ENCODE peak calls at places on chromosomes 3 and 15, in five cellular contexts. S, M, N, X and U are unnamed samples.

GRCh38 chr15:71424765-71425164 is 309.5 kb downstream of the THSD4 start:
- DNase-seq in S (no peak), M (no peak), N (no peak), X (no peak), U (no peak)

GRCh38 chr3:7461202-7461825 is 600.4 kb downstream of the GRM7 start:
- DNase-seq in S (no peak), M (no peak), N (no peak), X (no peak), U (no peak)

GRCh38 chr3:14716593-14716992 is 41.7 kb downstream of the C3orf20 start:
- DNase-seq in S (no peak), M (no peak), N (no peak), X (no peak), U (no peak)

GRCh38 chr3:80564391-80564790 is 796.6 kb upstream of the ROBO1 start:
- DNase-seq in S (no peak), M (no peak), N (no peak), X (no peak), U (no peak)

GRCh38 chr3:10437995-10438901 is 67.1 kb downstream of the ATP2B2 start:
- DNase-seq in S (no peak), M (no peak), N (no peak), X (peak; percentile 90), U (peak; percentile 71)

GRCh38 chr15:38624248-38625214 is 59.9 kb upstream of the RASGRP1 start:
- DNase-seq in S (no peak), M (no peak), N (no peak), X (no peak), U (no peak)

GRCh38 chr3:176919836-176920760 is 277.2 kb downstream of the TBL1XR1 start:
- DNase-seq in S (no peak), M (no peak), N (no peak), X (no peak), U (peak; percentile 14)

GRCh38 chr3:124512881-124513609 is 217.2 kb upstream of the UMPS start:
- DNase-seq in S (no peak), M (no peak), N (no peak), X (no peak), U (no peak)

GRCh38 chr15:39587910-39588530 is 7.1 kb downstream of the THBS1 start:
- DNase-seq in S (peak; percentile 61), M (no peak), N (no peak), X (no peak), U (peak; percentile 28)

GRCh38 chr3:73926360-73927202 is 301.8 kb upstream of the PDZRN3 start:
- DNase-seq in S (no peak), M (no peak), N (no peak), X (no peak), U (no peak)

GRCh38 chr15:47523669-47524068 is 193.6 kb upstream of the SEMA6D start:
- DNase-seq in S (no peak), M (no peak), N (no peak), X (no peak), U (no peak)

GRCh38 chr15:57060799-57061198 is 142.4 kb downstream of the TCF12 start:
- DNase-seq in S (peak; percentile 4), M (no peak), N (no peak), X (no peak), U (peak; percentile 44)

GRCh38 chr3:128326051-128326823 is 140.5 kb downstream of the DNAJB8 start:
- DNase-seq in S (no peak), M (no peak), N (no peak), X (peak; percentile 4), U (no peak)

GRCh38 chr15:43932907-43933306 is 106.1 kb downstream of the WDR76 start:
- DNase-seq in S (no peak), M (peak; percentile 20), N (no peak), X (peak; percentile 64), U (no peak)

GRCh38 chr15:31070867-31071266 is 30.7 kb downstream of the TRPM1 start:
- DNase-seq in S (no peak), M (no peak), N (no peak), X (no peak), U (no peak)

GRCh38 chr15:86001200-86001599 is 78.5 kb upstream of the AGBL1 start:
- DNase-seq in S (no peak), M (no peak), N (no peak), X (no peak), U (no peak)

GRCh38 chr3:3309836-3310235 is 130.3 kb upstream of the CRBN start:
- DNase-seq in S (no peak), M (no peak), N (no peak), X (no peak), U (no peak)

GRCh38 chr15:57298204-57298603 is 78.1 kb upstream of the CGNL1 start:
- DNase-seq in S (no peak), M (no peak), N (no peak), X (no peak), U (no peak)

GRCh38 chr15:60840703-60841411 is 361.9 kb upstream of the ICE2 start:
- DNase-seq in S (no peak), M (no peak), N (no peak), X (no peak), U (no peak)

GRCh38 chr15:93035953-93036810 is 52.8 kb downstream of the RGMA start:
- DNase-seq in S (no peak), M (peak; percentile 69), N (no peak), X (peak; percentile 71), U (no peak)

GRCh38 chr15:88695595-88696186 is 56.9 kb downstream of the ISG20 start:
- DNase-seq in S (no peak), M (no peak), N (no peak), X (no peak), U (no peak)

GRCh38 chr3:134378384-134378783 is 4.1 kb upstream of the AMOTL2 start:
- DNase-seq in S (no peak), M (no peak), N (peak; percentile 71), X (peak; percentile 77), U (no peak)

GRCh38 chr3:30221622-30222021 is 384.8 kb upstream of the TGFBR2 start:
- DNase-seq in S (no peak), M (no peak), N (no peak), X (no peak), U (no peak)

GRCh38 chr15:66007663-66008262 is 138.5 kb downstream of the RAB11A start:
- DNase-seq in S (no peak), M (no peak), N (peak; percentile 32), X (no peak), U (no peak)

GRCh38 chr3:45635475-45636256 is 41.1 kb downstream of the LIMD1 start:
- DNase-seq in S (no peak), M (no peak), N (no peak), X (no peak), U (no peak)

GRCh38 chr15:90571063-90571541 is 41.4 kb downstream of the CRTC3 start:
- DNase-seq in S (no peak), M (no peak), N (peak; percentile 85), X (peak; percentile 67), U (no peak)

GRCh38 chr3:190492966-190493365 is 20.9 kb upstream of the IL1RAP start:
- DNase-seq in S (no peak), M (no peak), N (no peak), X (no peak), U (no peak)

GRCh38 chr3:117752984-117753717 is 1043.6 kb downstream of the TUSC7 start:
- DNase-seq in S (peak; percentile 64), M (no peak), N (no peak), X (no peak), U (peak; percentile 67)

GRCh38 chr3:158217992-158218391 is 108.1 kb downstream of the RSRC1 start:
- DNase-seq in S (no peak), M (no peak), N (no peak), X (no peak), U (no peak)

GRCh38 chr15:80325206-80325605 is 73.2 kb upstream of the CTXND1 start:
- DNase-seq in S (no peak), M (no peak), N (no peak), X (no peak), U (no peak)

GRCh38 chr3:53702776-53703175 is 143.4 kb downstream of the CHDH start:
- DNase-seq in S (no peak), M (no peak), N (no peak), X (no peak), U (no peak)

GRCh38 chr15:39239562-39239961 is 341.3 kb upstream of the THBS1 start:
- DNase-seq in S (no peak), M (no peak), N (no peak), X (no peak), U (no peak)

GRCh38 chr3:152251916-152252315 is 16.8 kb upstream of the MBNL1 start:
- DNase-seq in S (no peak), M (no peak), N (no peak), X (no peak), U (no peak)
- TF ChIP-seq CTCF in S (no peak), M (no peak), N (no peak), X (no peak), U (no peak)

GRCh38 chr3:193982258-193982659 is 153.7 kb upstream of the HES1 start:
- DNase-seq in S (peak; percentile 11), M (peak; percentile 68), N (peak; percentile 92), X (peak; percentile 92), U (no peak)
- TF ChIP-seq CTCF in S (no peak), M (no peak), N (no peak), X (no peak), U (no peak)

DNA sequence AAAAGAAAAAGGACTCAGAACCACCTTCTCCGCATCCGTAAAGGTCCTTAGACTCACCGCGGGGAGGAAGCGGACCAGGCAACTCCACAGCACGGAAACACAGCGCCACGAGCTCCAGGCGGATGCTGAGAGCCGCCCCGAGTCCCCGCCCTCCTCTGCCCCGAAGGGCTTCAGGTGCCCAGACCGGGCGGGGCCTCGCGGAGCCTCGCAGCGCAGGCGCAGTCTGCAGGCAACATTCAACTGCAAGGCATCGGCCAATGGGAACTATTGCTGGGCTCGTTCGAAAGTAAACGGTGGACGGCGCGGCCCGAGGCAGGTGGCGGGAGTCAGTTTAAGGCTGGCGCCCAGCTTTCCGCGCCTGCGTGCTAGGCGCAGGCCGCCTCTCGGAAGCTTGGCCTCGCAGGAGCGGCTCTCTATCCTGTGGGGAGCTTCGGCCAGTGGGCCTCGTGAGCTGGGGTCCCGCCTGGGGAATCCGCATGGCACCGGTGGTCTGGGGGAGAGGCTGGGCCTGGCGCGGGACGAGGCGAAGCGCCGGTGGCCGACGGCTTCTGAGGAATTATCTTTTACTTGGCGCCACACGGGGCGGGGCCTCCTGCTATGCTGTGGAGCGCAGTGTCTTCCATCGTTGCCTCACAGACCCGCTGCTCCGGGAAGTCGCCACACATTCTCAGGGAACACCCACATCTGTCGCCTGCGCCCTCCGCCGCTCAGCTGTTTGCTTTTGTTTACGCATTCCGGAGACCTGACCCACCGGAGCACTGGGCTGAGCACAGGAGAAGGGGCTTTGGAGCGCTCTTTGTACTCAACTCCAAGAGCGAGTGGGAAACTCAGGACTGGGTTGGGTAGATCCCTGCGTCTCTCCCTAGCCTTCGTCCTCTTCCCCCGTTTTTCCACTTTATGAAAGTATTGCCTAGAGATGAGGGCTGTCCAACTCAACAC is at the start of gene TRIM59:
- DNase-seq in S (peak; percentile 91), M (peak; percentile 97), N (peak; percentile 95), X (peak; percentile 81), U (peak; percentile 73)
- TF ChIP-seq CTCF in S (peak; percentile 4), M (peak; percentile 9), N (no peak), X (no peak), U (peak; percentile 22)

GRCh38 chr3:160684368-160684740 is 7.4 kb downstream of the ARL14 start:
- DNase-seq in S (no peak), M (no peak), N (no peak), X (no peak), U (no peak)

GRCh38 chr3:160691151-160691550 is 14.2 kb downstream of the ARL14 start:
- DNase-seq in S (no peak), M (no peak), N (no peak), X (no peak), U (no peak)

GRCh38 chr3:160686955-160687535 is 10.1 kb downstream of the ARL14 start:
- DNase-seq in S (no peak), M (no peak), N (no peak), X (no peak), U (no peak)

GRCh38 chr3:160685144-160685766 is 8.3 kb downstream of the ARL14 start:
- DNase-seq in S (no peak), M (no peak), N (no peak), X (no peak), U (no peak)
- TF ChIP-seq CTCF in S (peak; percentile 16), M (peak; percentile 36), N (peak; percentile 36), X (peak; percentile 18), U (no peak)